ENCODE peak calls at places on chromosomes 12 and 14, in nine cellular contexts. J is mesenchymal stem cell; F is stimulated activated CD8-positive, alpha-beta memory T cell treated with anti-CD3 and anti-CD28 coated beads, Interleukin-7, amount 100 ng/mL, for 48 hours; G is AG10803; K is type B pancreatic cell; O is activated CD8-positive, alpha-beta memory T cell treated with anti-CD3 and anti-CD28 coated beads, Interleukin-2, amount 50 U/mL, for 48 hours; N is lung; M is neural progenitor cell; A is stimulated activated CD4-positive, alpha-beta T cell treated with anti-CD3 and anti-CD28 coated beads, Interleukin-15, amount 100 ng/mL, for 1 hour. R is an unnamed sample.

GRCh38 chr12:20483776-20484175 is 115.4 kb downstream of the PDE3A start:
- DNase-seq in K (no peak), O (no peak), M (no peak), J (no peak), N (no peak), A (no peak), G (no peak), F (no peak), R (no peak)

GRCh38 chr14:38286481-38286880 is 30.6 kb upstream of the CLEC14A start:
- DNase-seq in K (no peak), G (peak), N (no peak), M (no peak), O (no peak), J (no peak), F (no peak), A (no peak), R (no peak)

GRCh38 chr12:114735680-114736374 is 51.9 kb upstream of the TBX3 start:
- DNase-seq in K (no peak), N (no peak), J (no peak), A (no peak), O (no peak), M (peak), F (no peak), G (no peak), R (no peak)

GRCh38 chr12:40827923-40828592 is 135.8 kb downstream of the CNTN1 start:
- DNase-seq in J (no peak), N (no peak), O (no peak), G (no peak), F (no peak), M (peak), K (no peak), A (no peak), R (no peak)

GRCh38 chr12:120640840-120641833 is 711 bp downstream of the CABP1 start:
- DNase-seq in G (peak), A (no peak), K (peak), M (peak), N (peak), O (peak), F (peak), J (peak), R (peak)

GRCh38 chr14:90674043-90674670 is 142.1 kb downstream of the TTC7B start:
- DNase-seq in F (no peak), J (no peak), K (no peak), N (no peak), A (no peak), O (no peak), M (no peak), G (no peak), R (no peak)

GRCh38 chr14:92490239-92490959 is 23.2 kb upstream of the RIN3 start:
- DNase-seq in G (no peak), K (no peak), A (no peak), M (no peak), F (no peak), N (peak), O (peak), J (no peak), R (no peak)

GRCh38 chr14:103894034-103894722 is 34.1 kb upstream of the TDRD9 start:
- DNase-seq in J (no peak), N (no peak), A (no peak), F (no peak), M (no peak), G (no peak), O (no peak), K (no peak), R (no peak)

GRCh38 chr12:110312581-110313360 is 31.7 kb downstream of the ATP2A2 start:
- DNase-seq in O (no peak), N (no peak), K (no peak), A (no peak), M (no peak), J (peak), F (no peak), G (peak), R (no peak)

GRCh38 chr12:23113781-23114180 is 488.8 kb downstream of the ETNK1 start:
- DNase-seq in N (no peak), O (no peak), A (no peak), F (no peak), G (no peak), M (no peak), J (no peak), K (no peak), R (no peak)

GRCh38 chr12:103627189-103627855 is 40.2 kb downstream of the STAB2 start:
- DNase-seq in A (no peak), K (no peak), G (no peak), M (no peak), O (no peak), N (no peak), J (no peak), F (no peak), R (no peak)

GRCh38 chr12:42213023-42213422 is 25.0 kb downstream of the YAF2 start:
- DNase-seq in M (no peak), F (no peak), J (no peak), A (no peak), N (no peak), K (no peak), O (no peak), G (no peak), R (no peak)

GRCh38 chr12:21659383-21659782 is 1.7 kb upstream of the LDHB start:
- DNase-seq in G (no peak), F (no peak), O (no peak), J (no peak), K (no peak), N (no peak), A (no peak), M (no peak), R (no peak)

GRCh38 chr14:69845787-69846186 is 33.4 kb upstream of the SMOC1 start:
- DNase-seq in M (no peak), A (no peak), J (no peak), G (no peak), K (no peak), F (no peak), O (no peak), N (no peak), R (no peak)

GRCh38 chr12:67540920-67541624 is 107.5 kb upstream of the DYRK2 start:
- DNase-seq in O (no peak), F (no peak), M (no peak), J (no peak), G (no peak), N (no peak), A (no peak), K (no peak), R (no peak)

GRCh38 chr12:58067610-58068387 is 126.4 kb downstream of the ATP23 start:
- DNase-seq in K (no peak), O (no peak), J (peak), G (peak), A (no peak), N (no peak), F (no peak), M (no peak), R (no peak)

GRCh38 chr12:94875525-94875924 is 128.0 kb downstream of the NDUFA12 start:
- DNase-seq in F (no peak), A (no peak), J (no peak), K (no peak), G (no peak), M (peak), N (no peak), O (no peak), R (no peak)

GRCh38 chr14:20632831-20633771 is 8.4 kb downstream of the OR6S1 start:
- DNase-seq in G (peak), F (peak), K (no peak), O (peak), A (no peak), N (peak), J (peak), M (peak), R (peak)

GRCh38 chr14:33956640-33957039 is 5.8 kb upstream of the EGLN3 start:
- DNase-seq in F (no peak), M (no peak), A (no peak), J (no peak), G (no peak), N (no peak), K (no peak), O (no peak), R (no peak)

GRCh38 chr12:76276499-76277151 is 71.6 kb downstream of the BBS10 start:
- DNase-seq in M (no peak), A (no peak), N (no peak), K (no peak), O (no peak), J (peak), F (no peak), G (no peak), R (no peak)

GRCh38 chr12:110966081-110966760 is 45.8 kb upstream of the MYL2 start:
- DNase-seq in O (no peak), F (no peak), M (no peak), G (no peak), N (no peak), A (no peak), J (no peak), K (no peak), R (no peak)

GRCh38 chr12:104662203-104662602 is 205.5 kb downstream of the CHST11 start:
- DNase-seq in A (no peak), K (no peak), N (no peak), O (no peak), G (no peak), F (no peak), M (no peak), J (no peak), R (no peak)

R was measured in activated effector memory CD4-positive, alpha-beta T cell treated with anti-CD3 and anti-CD28 coated beads, Interleukin-2, amount 50 U/mL, for 16 hours.